ENCODE peak calls at places on chromosomes 16 and 17, in five cellular contexts. O, D, P, T and G are unnamed samples. For H3K27me3, the result is how much of the 10 kb centered on the place peaks cover.

GRCh38 chr17:73647767-73648542 is 3.7 kb upstream of the SDK2 start:
- DNase-seq in D (no peak), P (no peak), O (no peak), T (no peak), G (no peak)

GRCh38 chr17:80981062-80981902 is 10.4 kb upstream of the CHMP6 start:
- DNase-seq in O (peak), P (no peak), D (no peak), T (peak), G (no peak)

GRCh38 chr17:9022553-9023388 is 1.5 kb downstream of the NTN1 start:
- DNase-seq in D (no peak), T (peak), P (no peak), O (peak), G (peak)

GRCh38 chr17:2631211-2631610 is 37.8 kb downstream of the PAFAH1B1 start:
- DNase-seq in O (no peak), D (no peak), T (peak), P (no peak), G (no peak)

GRCh38 chr17:41666336-41666680 is 22.4 kb upstream of the EIF1 start:
- DNase-seq in T (peak), D (no peak), P (no peak), O (peak), G (peak)

GRCh38 chr17:29867643-29868181 is 62.3 kb downstream of the SSH2 start:
- DNase-seq in D (no peak), O (no peak), P (no peak), T (no peak), G (no peak)

GRCh38 chr17:7282752-7283321 is 1.3 kb downstream of the SLC2A4 start:
- DNase-seq in T (no peak), P (no peak), D (no peak), O (no peak), G (no peak)

GRCh38 chr16:75066861-75067447 is 49.6 kb downstream of the LDHD start:
- DNase-seq in O (no peak), T (no peak), D (no peak), P (no peak), G (no peak)

GRCh38 chr17:57342141-57342540 is 85.8 kb downstream of the MSI2 start:
- DNase-seq in O (no peak), D (no peak), P (no peak), T (no peak), G (no peak)

GRCh38 chr17:3913531-3914318 is 2.5 kb downstream of the P2RX1 start:
- DNase-seq in O (peak), P (peak), T (peak), D (peak), G (peak)

GRCh38 chr17:68613739-68614298 is 12.7 kb upstream of the FAM20A start:
- DNase-seq in P (peak), D (peak), T (peak), O (no peak), G (no peak)

GRCh38 chr17:7549401-7550055 is 670 bp downstream of the TNFSF12 start:
- DNase-seq in T (no peak), D (peak), O (no peak), P (peak), G (peak)

GRCh38 chr17:9236286-9237052 is 215.2 kb downstream of the NTN1 start:
- DNase-seq in T (no peak), D (peak), O (no peak), P (no peak), G (no peak)

GRCh38 chr16:57284206-57284951 is at the start of gene PLLP:
- DNase-seq in O (peak), D (peak), P (no peak), T (peak), G (peak)

GRCh38 chr16:22813946-22814325 is at the start of gene HS3ST2:
- DNase-seq in D (peak), T (peak), P (no peak), O (peak), G (peak)

GRCh38 chr16:1979271-1980025 is 1.8 kb downstream of the NOXO1 start:
- DNase-seq in D (peak), O (no peak), P (peak), T (peak), G (peak)

GRCh38 chr17:40316571-40317344 is 7.8 kb downstream of the RARA start:
- DNase-seq in D (peak), P (no peak), T (peak), O (peak), G (peak)

GRCh38 chr17:41340934-41341861 is 9.4 kb downstream of the KRT33A start:
- DNase-seq in T (no peak), D (no peak), P (no peak), O (no peak), G (no peak)

GRCh38 chr16:84303023-84303422 is 8.3 kb downstream of the WFDC1 start:
- DNase-seq in P (no peak), D (no peak), O (no peak), T (no peak), G (no peak)

GRCh38 chr17:46736100-46736499 is 82.4 kb downstream of the WNT3 start:
- DNase-seq in O (no peak), P (no peak), D (no peak), T (no peak), G (no peak)

GRCh38 chr17:83200231-83200699 is 120.9 kb downstream of the METRNL start:
- DNase-seq in O (peak), T (no peak), D (peak), P (peak), G (peak)

GRCh38 chr16:2007081-2007836 is 2.4 kb downstream of the ZNF598 start:
- DNase-seq in T (no peak), P (no peak), D (no peak), O (no peak), G (peak)

GRCh38 chr17:64358261-64358788 is 32.3 kb downstream of the PECAM1 start:
- DNase-seq in D (no peak), T (no peak), O (no peak), P (no peak), G (no peak)

GRCh38 chr16:23434380-23434779 is 18.6 kb downstream of the COG7 start:
- DNase-seq in T (peak), D (no peak), P (no peak), O (no peak), G (no peak)

GRCh38 chr17:39525801-39526506 is 64.7 kb downstream of the CDK12 start:
- DNase-seq in O (no peak), D (no peak), T (no peak), P (no peak), G (no peak)

GRCh38 chr17:39517224-39517623 is 55.9 kb downstream of the CDK12 start:
- DNase-seq in P (no peak), O (no peak), T (no peak), D (no peak), G (no peak)

GRCh38 chr17:15442316-15443185 is 24.9 kb downstream of the CDRT4 start:
- DNase-seq in O (no peak), P (no peak), T (no peak), D (no peak), G (no peak)

GRCh38 chr17:72782985-72783701 is 309.3 kb downstream of the SLC39A11 start:
- DNase-seq in D (no peak), T (peak), P (no peak), O (no peak), G (no peak)

GRCh38 chr16:4087990-4088577 is 28.2 kb downstream of the ADCY9 start:
- DNase-seq in P (no peak), O (no peak), T (no peak), D (no peak), G (no peak)

GRCh38 chr16:4090476-4090875 is 25.8 kb downstream of the ADCY9 start:
- DNase-seq in D (no peak), O (peak), T (no peak), P (no peak), G (no peak)

GRCh38 chr16:4091638-4092037 is 24.6 kb downstream of the ADCY9 start:
- DNase-seq in D (peak), O (no peak), P (peak), T (no peak), G (no peak)

GRCh38 chr16:4089251-4089810 is 26.9 kb downstream of the ADCY9 start:
- DNase-seq in O (no peak), D (no peak), T (no peak), P (no peak), G (no peak)

GRCh38 chr16:4089811-4090293 is 26.4 kb downstream of the ADCY9 start:
- DNase-seq in D (no peak), T (no peak), P (no peak), O (no peak), G (no peak)
- H3K27me3 ChIP-seq in D (under half), T (under half), P (under half), O (under half), G (under half)

DNA sequence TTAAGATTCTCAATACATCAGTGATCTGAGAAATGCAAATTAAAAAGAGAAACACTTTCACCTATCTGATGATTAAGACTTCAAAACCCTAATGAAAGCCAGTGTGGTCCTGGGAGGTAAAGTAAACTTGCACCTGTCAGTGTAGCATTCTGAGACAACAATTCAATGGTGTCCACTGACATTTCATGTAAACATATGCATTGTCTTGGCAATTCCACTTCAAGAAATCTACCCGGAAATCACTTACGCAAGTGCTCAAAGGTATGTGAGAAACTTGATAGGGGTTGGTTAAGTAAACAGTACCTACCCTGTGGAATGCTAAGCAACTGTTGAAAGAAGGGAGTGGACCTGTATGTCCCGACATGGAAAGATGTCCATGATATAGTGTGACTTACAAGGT is 2.1 kb downstream of the ST6GALNAC1 start:
- DNase-seq in O (no peak), P (no peak), T (peak), D (no peak), G (no peak)
- H3K27ac ChIP-seq in O (no peak), P (no peak), T (no peak), D (peak), G (peak)

GRCh38 chr16:67150833-67151396 is at the start of gene B3GNT9:
- DNase-seq in O (peak), D (peak), T (peak), P (peak), G (no peak)

GRCh38 chr16:67148221-67148620 is 2.6 kb downstream of the B3GNT9 start:
- DNase-seq in P (no peak), O (no peak), D (no peak), T (no peak), G (no peak)

GRCh38 chr16:67148656-67149275 is 2.0 kb downstream of the B3GNT9 start:
- DNase-seq in D (no peak), O (no peak), P (no peak), T (no peak), G (no peak)

GRCh38 chr16:67150058-67150832 is 553 bp downstream of the B3GNT9 start:
- DNase-seq in T (peak), D (peak), O (peak), P (no peak), G (peak)

DNA sequence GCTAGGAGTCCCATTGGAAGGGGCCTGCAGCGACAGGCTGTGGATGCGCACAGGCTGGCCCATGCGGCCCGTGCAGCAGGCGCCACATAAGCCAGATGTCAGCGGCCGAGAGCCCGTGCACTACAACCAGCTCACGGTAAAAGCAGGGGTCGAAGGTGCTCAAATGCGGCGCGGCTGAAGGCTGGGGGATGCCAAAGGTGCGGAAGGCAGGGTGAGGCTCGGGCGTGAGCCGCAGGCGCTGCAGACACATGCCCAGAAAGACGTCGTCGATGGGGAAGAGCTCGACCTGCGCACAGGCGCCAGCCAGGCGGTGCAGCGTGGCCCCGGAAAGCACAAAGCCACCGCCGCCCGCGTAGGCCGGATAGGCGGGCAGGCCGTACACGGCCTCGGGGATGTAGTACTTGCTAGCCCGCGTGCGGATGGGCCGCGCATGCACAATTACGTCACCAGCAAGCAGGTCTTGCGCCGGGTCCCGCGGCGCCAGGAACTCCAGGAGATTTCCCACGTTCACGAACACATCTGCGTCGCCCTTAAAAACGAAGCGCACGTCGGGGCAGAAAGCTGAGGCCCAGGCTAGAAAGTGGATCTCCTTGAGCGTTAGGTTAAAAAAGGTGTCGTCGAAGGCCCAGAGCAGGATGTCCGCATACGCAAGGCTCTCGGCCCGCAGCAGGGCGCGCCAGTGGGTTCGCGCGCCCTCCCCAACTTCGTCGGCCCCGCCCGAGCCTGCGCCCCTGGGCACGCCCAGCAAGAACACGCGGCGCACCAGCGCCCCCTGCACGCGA is 1.3 kb downstream of the B3GNT9 start:
- DNase-seq in T (peak), P (no peak), O (no peak), D (no peak), G (no peak)
- H3K4me3 ChIP-seq in T (no peak), P (no peak), O (peak), D (peak), G (no peak)

GRCh38 chr17:49928126-49928800 is 40.7 kb upstream of the DLX4 start:
- DNase-seq in D (no peak), P (no peak), T (no peak), O (no peak), G (no peak)
- H3K27me3 ChIP-seq in D (under half), P (under half), T (under half), O (under half), G (under half)

GRCh38 chr17:75605790-75606189 is 18.2 kb downstream of the MYO15B start:
- DNase-seq in T (no peak), O (no peak), P (no peak), D (no peak), G (peak)

GRCh38 chr17:75602644-75603043 is 15.0 kb downstream of the MYO15B start:
- DNase-seq in P (no peak), T (no peak), O (no peak), D (no peak), G (no peak)

GRCh38 chr17:75601057-75601987 is 13.7 kb downstream of the MYO15B start:
- DNase-seq in P (peak), T (peak), D (peak), O (peak), G (peak)

GRCh38 chr17:75603123-75603522 is 15.5 kb downstream of the MYO15B start:
- DNase-seq in D (no peak), T (no peak), P (no peak), O (no peak), G (no peak)

GRCh38 chr17:75604034-75604695 is 16.6 kb downstream of the MYO15B start:
- DNase-seq in T (no peak), D (no peak), P (no peak), O (no peak), G (no peak)
- H3K27ac ChIP-seq in T (no peak), D (no peak), P (no peak), O (no peak), G (no peak)